ENCODE peak calls at places on chromosomes 13 and 19, in four cellular contexts. H is AG09319, T is HFF-Myc, O is NCI-H2081. M is an unnamed sample.

GRCh38 chr19:50536662-50537305 is 23.1 kb upstream of the ASPDH start:
- DNase-seq in T (no peak), O (no peak), H (no peak), M (no peak)

GRCh38 chr13:21913010-21913409 is 242.1 kb downstream of the FGF9 start:
- DNase-seq in O (peak), H (no peak), T (no peak), M (no peak)

GRCh38 chr19:38736036-38736412 is 8.2 kb downstream of the CAPN12 start:
- DNase-seq in H (no peak), O (peak), T (no peak), M (no peak)

GRCh38 chr19:6271251-6271650 is 8.5 kb downstream of the MLLT1 start:
- DNase-seq in O (no peak), T (no peak), H (no peak), M (no peak)

GRCh38 chr13:110517505-110518149 is 43.9 kb downstream of the RAB20 start:
- DNase-seq in H (no peak), O (no peak), T (no peak), M (no peak)

GRCh38 chr13:61795580-61795979 is 379.9 kb upstream of the PCDH20 start:
- DNase-seq in O (no peak), H (no peak), T (no peak), M (no peak)

GRCh38 chr19:39297931-39298634 is 1.9 kb downstream of the IFNL1 start:
- DNase-seq in H (no peak), O (no peak), T (no peak), M (no peak)

GRCh38 chr13:38661276-38661675 is 25.6 kb upstream of the FREM2 start:
- DNase-seq in T (no peak), O (no peak), H (no peak), M (no peak)

GRCh38 chr13:79226938-79227337 is 179.1 kb downstream of the RBM26 start:
- DNase-seq in H (no peak), T (no peak), O (no peak), M (no peak)

GRCh38 chr13:114099191-114099590 is 33.2 kb downstream of the RASA3 start:
- DNase-seq in O (no peak), T (no peak), H (peak), M (peak)

GRCh38 chr13:96243371-96243770 is 153.5 kb downstream of the HS6ST3 start:
- DNase-seq in H (no peak), T (no peak), O (no peak), M (no peak)

GRCh38 chr19:44998025-44998424 is 3.2 kb upstream of the RELB start:
- DNase-seq in H (no peak), T (no peak), O (no peak), M (no peak)

GRCh38 chr19:4744451-4745170 is 21.0 kb upstream of the DPP9 start:
- DNase-seq in H (peak), O (no peak), T (peak), M (peak)

GRCh38 chr13:21749410-21749809 is 78.5 kb downstream of the FGF9 start:
- DNase-seq in O (no peak), T (no peak), H (no peak), M (no peak)

GRCh38 chr19:12994701-12995595 is at the start of gene NFIX:
- DNase-seq in O (no peak), T (no peak), H (no peak), M (no peak)

GRCh38 chr13:101308247-101309013 is 107.9 kb downstream of the NALCN start:
- DNase-seq in T (no peak), H (no peak), O (no peak), M (no peak)

GRCh38 chr13:102212729-102213128 is 189.1 kb downstream of the FGF14 start:
- DNase-seq in T (no peak), O (peak), H (no peak), M (no peak)

GRCh38 chr13:44573790-44574465 is 2.2 kb downstream of the TSC22D1 start:
- DNase-seq in T (peak), H (no peak), O (peak), M (no peak)